ENCODE peak calls at places on chromosomes 12 and 14, in nine cellular contexts. Z, W, B, N, G, O, D, E and Q are unnamed samples.
A peak's percentile ranks its signal among the peaks of the same experiment; 100 is the strongest.

GRCh38 chr14:20223410-20223809 is at the start of gene OR11H6:
- DNase-seq in N (no peak), D (no peak), B (no peak), Z (no peak), W (no peak), O (no peak), E (no peak), G (no peak), Q (no peak)

GRCh38 chr12:212799-213526 is 994 bp downstream of the SLC6A12 start:
- DNase-seq in E (no peak), D (peak; percentile 92), N (no peak), G (no peak), Z (peak; percentile 26), B (no peak), W (no peak), O (no peak), Q (no peak)

GRCh38 chr12:6295187-6295811 is 15.2 kb upstream of the PLEKHG6 start:
- DNase-seq in W (no peak), E (peak; percentile 74), B (peak; percentile 63), O (no peak), G (no peak), N (peak; percentile 65), Z (no peak), D (no peak), Q (peak; percentile 73)

GRCh38 chr14:98227000-98227726 is 1044.8 kb downstream of the BCL11B start:
- DNase-seq in D (no peak), W (no peak), G (no peak), Z (no peak), N (no peak), E (no peak), O (peak; percentile 57), B (no peak), Q (no peak)

GRCh38 chr12:52805000-52805399 is 8.9 kb downstream of the KRT4 start:
- DNase-seq in W (no peak), G (peak; percentile 38), D (no peak), E (no peak), O (no peak), Z (no peak), N (no peak), B (no peak), Q (no peak)

GRCh38 chr12:39505025-39505424 is 62.1 kb upstream of the KIF21A start:
- DNase-seq in W (no peak), B (no peak), G (no peak), O (no peak), Z (no peak), N (no peak), E (no peak), D (no peak), Q (no peak)

GRCh38 chr12:9707864-9708808 is 24.8 kb downstream of the CLECL1 start:
- DNase-seq in N (peak; percentile 68), Z (peak; percentile 28), O (no peak), G (peak; percentile 23), B (peak; percentile 60), W (peak; percentile 66), E (no peak), D (no peak), Q (no peak)

GRCh38 chr14:52124791-52125661 is 56.2 kb upstream of the NID2 start:
- DNase-seq in D (no peak), W (no peak), O (no peak), E (no peak), Z (no peak), G (peak; percentile 83), N (peak; percentile 60), B (no peak), Q (no peak)

GRCh38 chr12:104990950-104991349 is 4.8 kb downstream of the NOPCHAP1 start:
- DNase-seq in G (no peak), Z (no peak), O (no peak), D (no peak), N (no peak), B (no peak), W (no peak), E (no peak), Q (no peak)

GRCh38 chr12:6280672-6281071 is 29.8 kb upstream of the PLEKHG6 start:
- DNase-seq in G (no peak), Z (no peak), W (no peak), N (no peak), E (no peak), D (no peak), B (no peak), O (no peak), Q (no peak)

GRCh38 chr12:67208326-67209067 is 60.7 kb upstream of the CAND1 start:
- DNase-seq in O (no peak), E (no peak), Z (no peak), N (no peak), W (no peak), D (no peak), B (no peak), G (no peak), Q (no peak)

GRCh38 chr14:68843471-68844209 is 50.8 kb upstream of the ZFP36L1 start:
- DNase-seq in O (peak; percentile 80), Z (peak; percentile 86), E (peak; percentile 83), D (peak; percentile 86), N (peak; percentile 87), W (peak; percentile 71), G (no peak), B (peak; percentile 82), Q (no peak)

GRCh38 chr14:74516451-74517155 is 23.0 kb downstream of the ISCA2 start:
- DNase-seq in W (no peak), N (peak; percentile 56), D (no peak), Z (no peak), B (no peak), O (no peak), G (no peak), E (no peak), Q (no peak)

GRCh38 chr14:49892301-49892635 is 614 bp upstream of the ARF6 start:
- DNase-seq in N (peak; percentile 79), G (no peak), O (peak; percentile 70), E (peak; percentile 78), Z (no peak), W (peak; percentile 44), B (peak; percentile 90), D (no peak), Q (no peak)

GRCh38 chr14:94888108-94888507 is 118.2 kb upstream of the GSC start:
- DNase-seq in D (no peak), W (no peak), B (no peak), G (no peak), N (no peak), Z (no peak), E (no peak), O (no peak), Q (no peak)

GRCh38 chr14:68685419-68686211 is 107.3 kb downstream of the ZFP36L1 start:
- DNase-seq in O (peak; percentile 80), N (no peak), G (no peak), Z (peak; percentile 18), E (no peak), W (peak; percentile 78), D (no peak), B (peak; percentile 100), Q (no peak)

GRCh38 chr12:103786201-103786600 is 54.8 kb downstream of the NT5DC3 start:
- DNase-seq in G (no peak), W (no peak), D (no peak), Z (no peak), E (no peak), O (no peak), B (no peak), N (no peak), Q (no peak)

GRCh38 chr12:68406134-68406576 is 74.0 kb upstream of the MDM1 start:
- DNase-seq in D (peak; percentile 99), G (no peak), Z (peak; percentile 94), B (peak; percentile 22), E (peak; percentile 93), O (no peak), N (peak; percentile 87), W (no peak), Q (peak; percentile 96)